ENCODE peak calls at places on chromosomes 5 and 9, in six cellular contexts. O is HCT116, N is H1, T is K562, D is HepG2, W is GM12878. S is an unnamed sample.

GRCh38 chr5:6904822-6905221 is 191.6 kb downstream of the TENT4A start:
- DNase-seq in O (no peak), N (no peak), W (no peak), T (no peak), D (no peak), S (no peak)

GRCh38 chr5:133456933-133457402 is 155.4 kb downstream of the FSTL4 start:
- DNase-seq in O (no peak), N (no peak), T (no peak), D (peak; percentile 19), W (no peak), S (no peak)

GRCh38 chr5:139394654-139395566 is at the start of gene PROB1:
- DNase-seq in N (no peak), O (no peak), T (no peak), W (no peak), D (no peak), S (no peak)

GRCh38 chr9:121819511-121820231 is 168.2 kb downstream of the DAB2IP start:
- DNase-seq in N (no peak), O (no peak), W (no peak), D (no peak), T (no peak), S (peak; percentile 68)

GRCh38 chr9:127589955-127590370 is 22.1 kb upstream of the STXBP1 start:
- DNase-seq in N (peak; percentile 68), D (peak; percentile 70), W (no peak), O (no peak), T (peak; percentile 74), S (peak; percentile 52)

GRCh38 chr9:124449381-124450151 is 685 bp upstream of the ADGRD2 start:
- DNase-seq in N (no peak), W (no peak), T (no peak), O (no peak), D (no peak), S (no peak)

GRCh38 chr5:37888476-37888875 is 48.6 kb upstream of the GDNF start:
- DNase-seq in N (no peak), T (no peak), D (no peak), W (no peak), O (no peak), S (no peak)

GRCh38 chr5:95946451-95946850 is 15.2 kb downstream of the ELL2 start:
- DNase-seq in O (no peak), D (peak; percentile 48), N (no peak), W (no peak), T (no peak), S (no peak)

GRCh38 chr5:131610198-131611063 is 24.6 kb downstream of the RAPGEF6 start:
- DNase-seq in N (no peak), W (no peak), D (peak; percentile 86), O (peak; percentile 26), T (no peak), S (no peak)

GRCh38 chr9:77851862-77852602 is 179.6 kb downstream of the GNAQ start:
- DNase-seq in N (no peak), T (no peak), O (no peak), W (no peak), D (peak; percentile 39), S (no peak)

GRCh38 chr5:98774192-98775046 is 956 bp downstream of the RGMB start:
- DNase-seq in W (no peak), T (no peak), O (no peak), D (peak; percentile 61), N (peak; percentile 76), S (no peak)

GRCh38 chr5:32410630-32411029 is 33.9 kb downstream of the ZFR start:
- DNase-seq in D (no peak), T (no peak), N (no peak), W (no peak), O (no peak), S (no peak)

GRCh38 chr5:58722160-58722559 is 139.3 kb downstream of the RAB3C start:
- DNase-seq in D (no peak), T (no peak), W (no peak), N (no peak), O (no peak), S (no peak)

GRCh38 chr9:8287501-8287900 is 487.9 kb upstream of the DMAC1 start:
- DNase-seq in W (no peak), T (no peak), D (no peak), N (no peak), O (no peak), S (no peak)

GRCh38 chr5:168917947-168918600 is 338.9 kb upstream of the PANK3 start:
- DNase-seq in D (no peak), W (no peak), T (no peak), O (no peak), N (no peak), S (no peak)

GRCh38 chr9:77707696-77708095 is 59.6 kb upstream of the GNA14 start:
- DNase-seq in W (no peak), D (peak; percentile 62), N (no peak), O (peak; percentile 22), T (no peak), S (no peak)

GRCh38 chr9:97808415-97808814 is 44.6 kb upstream of the FOXE1 start:
- DNase-seq in N (no peak), W (no peak), D (no peak), O (no peak), T (no peak), S (no peak)

GRCh38 chr5:143040622-143041021 is 270.4 kb downstream of the ARHGAP26 start:
- DNase-seq in N (no peak), O (no peak), D (no peak), T (no peak), W (no peak), S (no peak)

GRCh38 chr9:86749530-86750275 is 197.6 kb downstream of the GAS1 start:
- DNase-seq in W (no peak), T (no peak), O (no peak), N (no peak), D (no peak), S (no peak)

GRCh38 chr9:72931897-72932296 is 21.0 kb downstream of the ALDH1A1 start:
- DNase-seq in D (no peak), O (no peak), T (no peak), W (no peak), N (no peak), S (no peak)

GRCh38 chr5:115542076-115542475 is 2.5 kb downstream of the FEM1C start:
- DNase-seq in O (no peak), W (no peak), T (no peak), D (peak; percentile 6), N (no peak), S (no peak)

GRCh38 chr5:115930630-115931337 is 31.5 kb upstream of the LVRN start:
- DNase-seq in N (no peak), D (no peak), O (no peak), T (no peak), W (no peak), S (no peak)

GRCh38 chr5:146340260-146341081 is 1.8 kb downstream of the POU4F3 start:
- DNase-seq in N (peak; percentile 86), W (no peak), T (peak; percentile 63), D (peak; percentile 36), O (no peak), S (no peak)

GRCh38 chr9:137114220-137114612 is 317 bp downstream of the DPP7 start:
- DNase-seq in O (no peak), W (no peak), N (no peak), T (peak; percentile 50), D (no peak), S (no peak)

GRCh38 chr5:155260798-155261197 is 247.2 kb downstream of the KIF4B start:
- DNase-seq in D (peak; percentile 16), N (peak; percentile 51), T (peak; percentile 7), O (peak; percentile 6), W (no peak), S (no peak)

GRCh38 chr5:144944936-144945335 is 774.3 kb downstream of the KCTD16 start:
- DNase-seq in O (no peak), T (no peak), N (no peak), W (no peak), D (no peak), S (no peak)
- TF ChIP-seq ZNF274 in O (no peak), T (no peak), N (no peak), W (no peak), D (no peak), S (no peak)

DNA sequence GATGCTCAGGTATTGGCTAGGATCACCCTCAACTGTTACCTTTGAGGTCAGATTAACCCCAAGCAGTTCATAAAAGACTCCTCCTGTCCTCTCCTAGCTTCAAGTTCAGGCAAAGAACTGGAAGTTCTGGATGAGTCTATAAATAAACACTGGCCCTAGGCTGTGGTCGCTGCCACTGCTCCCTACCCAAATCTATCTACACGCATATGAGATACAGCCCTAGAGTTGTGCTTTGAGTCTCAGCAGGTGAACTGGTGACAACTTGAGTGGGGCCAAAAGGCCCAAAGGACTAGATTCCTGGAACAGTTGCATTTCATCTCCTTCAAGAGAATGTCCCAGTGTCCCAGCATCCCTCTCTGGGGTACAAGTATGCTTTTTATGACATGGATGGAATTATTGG is 62.6 kb downstream of the SAXO1 start:
- DNase-seq in N (no peak), W (no peak), T (no peak), O (no peak), D (no peak), S (no peak)
- TF ChIP-seq ZNF274 in N (no peak), W (no peak), T (no peak), O (no peak), D (no peak), S (no peak)

GRCh38 chr5:68377733-68378132 is 162.2 kb downstream of the PIK3R1 start:
- DNase-seq in W (peak; percentile 38), O (no peak), T (no peak), D (no peak), N (no peak), S (no peak)

GRCh38 chr5:68375540-68375939 is 160.0 kb downstream of the PIK3R1 start:
- DNase-seq in N (no peak), T (no peak), W (no peak), D (no peak), O (no peak), S (no peak)

GRCh38 chr5:68378204-68378830 is 162.8 kb downstream of the PIK3R1 start:
- DNase-seq in T (no peak), W (peak; percentile 55), D (no peak), N (no peak), O (no peak), S (peak; percentile 43)

GRCh38 chr5:68374770-68375518 is 159.4 kb downstream of the PIK3R1 start:
- DNase-seq in N (no peak), D (no peak), W (no peak), T (no peak), O (no peak), S (no peak)

DNA sequence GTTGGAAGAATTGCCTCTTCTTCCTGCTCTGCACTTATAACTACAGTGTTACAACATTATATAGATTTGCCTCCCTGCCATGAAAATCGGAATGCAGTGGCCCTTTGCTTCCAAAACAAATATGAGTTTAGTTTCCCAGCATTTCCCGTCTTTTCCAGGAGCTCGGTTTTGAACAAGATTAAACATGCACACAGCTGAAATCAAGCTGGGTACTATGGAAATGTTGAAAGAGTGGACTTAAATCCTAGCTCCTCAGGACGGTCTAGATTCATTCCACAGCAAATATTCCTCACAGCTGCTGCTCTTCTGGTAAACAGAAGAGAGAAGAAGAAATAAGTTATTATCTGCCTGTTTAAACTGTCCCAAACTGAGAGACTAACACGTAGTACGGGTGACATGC is 161.4 kb downstream of the PIK3R1 start:
- DNase-seq in W (no peak), D (no peak), O (no peak), N (no peak), T (no peak), S (no peak)
- TF ChIP-seq ZNF274 in W (no peak), D (no peak), O (no peak), N (no peak), T (no peak), S (no peak)

DNA sequence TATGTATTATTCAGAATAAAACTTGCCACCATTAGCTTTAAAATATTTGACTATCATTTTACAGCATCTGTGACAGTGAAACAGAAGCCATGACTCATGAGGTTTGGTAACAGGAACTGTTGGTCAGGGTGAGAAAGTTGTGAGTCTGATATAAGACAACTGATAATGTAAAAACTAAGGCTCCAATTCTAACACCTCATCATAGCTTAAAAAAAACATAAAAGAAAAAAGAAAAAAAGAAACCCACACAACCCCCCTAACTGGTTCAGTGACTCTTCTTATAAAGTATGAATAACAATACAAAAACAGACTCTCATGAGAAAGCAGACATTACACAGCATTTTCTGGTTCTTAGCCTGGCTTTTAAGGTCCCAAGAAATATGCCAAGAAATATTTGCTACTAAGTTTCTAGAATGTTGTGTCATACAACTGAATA is 85.8 kb downstream of the MRPS27 start:
- DNase-seq in N (no peak), D (no peak), O (no peak), W (peak; percentile 52), T (peak; percentile 79), S (no peak)
- TF ChIP-seq ZNF274 in N (no peak), D (no peak), O (no peak), W (no peak), T (no peak), S (no peak)